ENCODE peak calls at places on chromosomes 16 and 17, in five cellular contexts. V is H9, Q is H1, K is trophoblast cell, E is mesenchymal stem cell. J is an unnamed sample.

GRCh38 chr16:2854700-2855309 is 3.2 kb downstream of the PRSS22 start:
- DNase-seq in V (no peak), Q (peak; percentile 80), K (no peak), E (no peak), J (no peak)

GRCh38 chr17:50420419-50421112 is 5.5 kb upstream of the ACSF2 start:
- DNase-seq in V (no peak), Q (no peak), K (no peak), E (no peak), J (no peak)

GRCh38 chr17:2967515-2967914 is 95.9 kb downstream of the OR1D5 start:
- DNase-seq in V (peak; percentile 15), Q (no peak), K (no peak), E (no peak), J (no peak)

GRCh38 chr17:2410951-2411350 is 10.1 kb upstream of the MNT start:
- DNase-seq in V (no peak), Q (no peak), K (no peak), E (no peak), J (no peak)

GRCh38 chr17:67801626-67802175 is 23.6 kb upstream of the BPTF start:
- DNase-seq in V (peak; percentile 68), Q (peak; percentile 61), K (no peak), E (no peak), J (no peak)

GRCh38 chr16:430904-431303 is 5.5 kb downstream of the RAB11FIP3 start:
- DNase-seq in V (no peak), Q (no peak), K (no peak), E (no peak), J (no peak)

GRCh38 chr16:9123401-9123800 is 32.0 kb downstream of the HAPSTR1 start:
- DNase-seq in V (no peak), Q (peak; percentile 34), K (no peak), E (no peak), J (no peak)

GRCh38 chr17:81641825-81642489 is 5.0 kb downstream of the TSPAN10 start:
- DNase-seq in V (no peak), Q (no peak), K (peak; percentile 64), E (peak; percentile 63), J (no peak)

GRCh38 chr16:65059421-65059980 is 62.4 kb downstream of the CDH11 start:
- DNase-seq in V (no peak), Q (no peak), K (no peak), E (no peak), J (peak; percentile 90)

GRCh38 chr16:77502448-77502847 is 67.6 kb upstream of the ADAMTS18 start:
- DNase-seq in V (no peak), Q (no peak), K (no peak), E (no peak), J (no peak)

GRCh38 chr16:88348377-88349152 is 34.2 kb upstream of the ZNF469 start:
- DNase-seq in V (no peak), Q (no peak), K (no peak), E (no peak), J (no peak)

DNA sequence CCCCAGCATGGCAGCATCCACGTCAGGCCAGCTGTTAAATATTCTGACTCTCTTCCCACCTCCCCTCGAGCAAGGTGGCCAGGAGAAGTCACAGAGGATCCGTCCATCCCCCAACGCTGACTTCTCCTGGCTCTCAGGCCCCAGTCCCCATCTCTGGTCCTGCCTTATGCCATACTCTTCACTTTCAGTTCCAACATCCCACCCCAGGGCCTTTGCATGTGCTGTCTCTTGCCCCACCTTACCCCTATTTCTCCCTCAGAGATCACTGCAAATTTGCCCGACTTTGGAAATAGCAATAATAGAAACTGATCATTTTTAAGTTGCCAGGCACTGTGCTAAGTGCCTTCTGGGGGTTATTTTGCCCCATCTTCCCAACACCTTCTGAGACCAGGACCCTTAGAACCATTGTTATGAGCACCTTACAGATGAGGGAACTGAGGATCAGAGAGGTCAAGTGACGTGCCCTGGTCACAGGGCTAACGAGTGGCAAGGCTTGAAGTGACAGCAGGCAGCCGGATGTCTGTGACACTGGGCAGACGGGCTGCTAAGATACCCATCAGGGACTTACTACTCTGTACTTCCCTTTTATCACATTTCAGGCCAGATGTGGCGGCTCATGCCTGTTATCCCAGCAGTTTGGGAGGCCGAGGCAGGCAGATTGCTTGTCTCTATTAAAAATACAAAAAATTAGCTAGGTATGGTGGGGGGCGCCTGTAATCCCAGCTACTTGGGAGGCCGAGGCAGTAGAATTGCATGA is 17.7 kb downstream of the HID1 start:
- DNase-seq in V (no peak), Q (no peak), K (no peak), E (no peak), J (no peak)
- H2BK12ac ChIP-seq in V (no peak overlapping the region), Q (no peak overlapping the region), K (no peak overlapping the region), E (no peak overlapping the region), J (no peak overlapping the region)

DNA sequence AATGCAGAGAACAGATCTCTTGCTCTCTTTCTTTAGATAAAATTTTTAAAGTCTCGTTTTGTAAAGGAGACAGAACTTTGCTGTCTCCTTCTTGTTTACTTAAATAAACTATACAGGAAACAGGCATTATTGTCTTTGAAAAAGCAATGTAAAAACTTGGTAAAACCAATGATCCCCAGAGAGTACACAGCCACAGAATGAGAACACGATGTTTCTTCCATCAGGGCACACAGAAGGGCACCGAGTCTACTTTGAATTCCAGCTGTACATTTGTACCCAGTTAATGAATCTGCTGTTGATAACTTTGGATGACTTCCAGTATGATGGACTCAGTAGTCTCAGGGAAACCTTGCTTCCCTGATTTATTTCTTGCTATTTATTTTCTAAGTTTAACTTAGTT is 8.1 kb upstream of the TMEM100 start:
- DNase-seq in V (no peak), Q (no peak), K (no peak), E (no peak), J (no peak)
- H3K4me1 ChIP-seq in V (peaks cover 8% of the 10 kb centered on the region), Q (peaks cover 16% of the 10 kb centered on the region), K (peaks cover 3% of the 10 kb centered on the region), E (peaks cover 2% of the 10 kb centered on the region), J (peaks cover 11% of the 10 kb centered on the region)

GRCh38 chr17:47254403-47254943 is 846 bp downstream of the ITGB3 start:
- DNase-seq in V (peak; percentile 47), Q (no peak), K (no peak), E (no peak), J (no peak)

GRCh38 chr17:47251421-47251940 is 2.1 kb upstream of the ITGB3 start:
- DNase-seq in V (no peak), Q (no peak), K (no peak), E (no peak), J (no peak)

GRCh38 chr17:47252766-47253512 is 688 bp upstream of the ITGB3 start:
- DNase-seq in V (no peak), Q (no peak), K (no peak), E (no peak), J (no peak)

GRCh38 chr17:47252209-47252608 is 1.4 kb upstream of the ITGB3 start:
- DNase-seq in V (no peak), Q (no peak), K (peak; percentile 75), E (no peak), J (no peak)

GRCh38 chr17:47253541-47254402 is at the start of gene ITGB3:
- DNase-seq in V (peak; percentile 86), Q (peak; percentile 84), K (peak; percentile 69), E (peak; percentile 83), J (peak; percentile 65)
- H2BK12ac ChIP-seq in V (no peak within 1 kb of the TSS), Q (no peak within 1 kb of the TSS), K (peak within 1 kb of the TSS; percentile 53), E (no peak within 1 kb of the TSS), J (no peak within 1 kb of the TSS)

GRCh38 chr17:65184235-65184959 is 47.2 kb downstream of the RGS9 start:
- DNase-seq in V (no peak), Q (no peak), K (no peak), E (no peak), J (no peak)

GRCh38 chr17:65185060-65185459 is 47.9 kb downstream of the RGS9 start:
- DNase-seq in V (no peak), Q (no peak), K (no peak), E (no peak), J (no peak)

GRCh38 chr17:65183736-65184135 is 46.6 kb downstream of the RGS9 start:
- DNase-seq in V (peak; percentile 89), Q (peak; percentile 72), K (no peak), E (peak; percentile 40), J (peak; percentile 65)

GRCh38 chr17:65181237-65182061 is 44.3 kb downstream of the RGS9 start:
- DNase-seq in V (no peak), Q (no peak), K (no peak), E (no peak), J (no peak)

DNA sequence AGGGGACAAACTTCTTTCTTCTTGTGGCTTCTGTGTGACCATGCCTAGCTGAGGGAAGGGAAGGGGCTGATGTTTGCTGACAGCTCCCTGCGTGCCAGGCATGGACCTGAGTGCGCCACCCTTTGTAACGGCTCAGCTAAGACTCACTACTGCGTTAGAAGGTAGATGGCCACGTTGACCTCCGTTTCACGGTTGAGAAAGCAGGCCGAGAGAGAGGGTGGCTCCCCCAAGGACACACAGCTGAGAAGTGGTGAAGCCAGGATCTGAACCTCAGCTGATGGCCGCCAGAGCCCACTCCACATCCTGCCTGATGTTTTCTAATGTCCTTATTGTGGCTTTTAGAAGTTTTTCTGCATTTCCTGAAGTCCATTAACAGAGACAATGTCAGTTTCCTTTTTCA is 45.1 kb downstream of the RGS9 start:
- DNase-seq in V (no peak), Q (no peak), K (no peak), E (no peak), J (no peak)
- H3K4me1 ChIP-seq in V (peaks cover 8% of the 10 kb centered on the region), Q (peaks cover 17% of the 10 kb centered on the region), K (peaks cover 4% of the 10 kb centered on the region), E (peaks cover 30% of the 10 kb centered on the region), J (peaks cover 41% of the 10 kb centered on the region)

GRCh38 chr17:76188213-76189060 is 47.4 kb upstream of the FOXJ1 start:
- DNase-seq in V (no peak), Q (no peak), K (no peak), E (peak; percentile 33), J (no peak)
- H2BK12ac ChIP-seq in V (no peak overlapping the region), Q (no peak overlapping the region), K (no peak overlapping the region), E (no peak overlapping the region), J (no peak overlapping the region)